ENCODE peak calls at places on chromosomes 4 and X, in six cellular contexts. One of them, this sample, is unnamed.

GRCh38 chr4:23902203-23902602 is 12.4 kb upstream of the PPARGC1A start:
- DNase-seq in GM12878: no peak
- DNase-seq in HepG2: no peak
- DNase-seq in K562: no peak
- DNase-seq in H1: no peak
- DNase-seq in HCT116: no peak
- DNase-seq in this sample: no peak

GRCh38 chrX:136856527-136856926 is 24.0 kb downstream of the RBMX start:
- DNase-seq in HCT116: no peak
- DNase-seq in H1: no peak
- DNase-seq in GM12878: peak; percentile 40
- DNase-seq in K562: no peak
- DNase-seq in HepG2: no peak
- DNase-seq in this sample: no peak

GRCh38 chr4:152784490-152785195 is 4.9 kb downstream of the ARFIP1 start:
- DNase-seq in HCT116: peak; percentile 45
- DNase-seq in H1: no peak
- DNase-seq in GM12878: no peak
- DNase-seq in HepG2: peak; percentile 5
- DNase-seq in K562: peak; percentile 12
- DNase-seq in this sample: peak; percentile 55

GRCh38 chr4:25767877-25768475 is 94.8 kb downstream of the SEL1L3 start:
- DNase-seq in HepG2: peak; percentile 62
- DNase-seq in K562: peak; percentile 66
- DNase-seq in HCT116: peak; percentile 37
- DNase-seq in GM12878: no peak
- DNase-seq in H1: no peak
- DNase-seq in this sample: peak; percentile 73

GRCh38 chr4:54716478-54717065 is 58.8 kb downstream of the KIT start:
- DNase-seq in HCT116: no peak
- DNase-seq in GM12878: no peak
- DNase-seq in H1: no peak
- DNase-seq in K562: no peak
- DNase-seq in HepG2: no peak
- DNase-seq in this sample: no peak

GRCh38 chr4:100428051-100428450 is 89.8 kb downstream of the EMCN start:
- DNase-seq in GM12878: no peak
- DNase-seq in H1: no peak
- DNase-seq in K562: no peak
- DNase-seq in HepG2: no peak
- DNase-seq in HCT116: peak; percentile 21
- DNase-seq in this sample: no peak

GRCh38 chr4:176789955-176790354 is 2.8 kb downstream of the VEGFC start:
- DNase-seq in K562: peak; percentile 3
- DNase-seq in H1: no peak
- DNase-seq in GM12878: no peak
- DNase-seq in HepG2: peak; percentile 31
- DNase-seq in HCT116: peak; percentile 23
- DNase-seq in this sample: peak; percentile 53

GRCh38 chrX:47499291-47499690 is 16.3 kb upstream of the ZNF41 start:
- DNase-seq in K562: no peak
- DNase-seq in H1: no peak
- DNase-seq in HCT116: no peak
- DNase-seq in GM12878: no peak
- DNase-seq in HepG2: no peak
- DNase-seq in this sample: no peak

GRCh38 chrX:19487520-19488200 is 27.6 kb downstream of the MAP3K15 start:
- DNase-seq in GM12878: no peak
- DNase-seq in H1: no peak
- DNase-seq in K562: no peak
- DNase-seq in HCT116: no peak
- DNase-seq in HepG2: no peak
- DNase-seq in this sample: no peak

GRCh38 chrX:102808336-102808735 is 87.8 kb downstream of the GPRASP3 start:
- DNase-seq in HepG2: no peak
- DNase-seq in GM12878: no peak
- DNase-seq in HCT116: no peak
- DNase-seq in H1: no peak
- DNase-seq in K562: no peak
- DNase-seq in this sample: no peak

GRCh38 chr4:2886622-2887021 is 43.0 kb downstream of the ADD1 start:
- DNase-seq in GM12878: no peak
- DNase-seq in K562: no peak
- DNase-seq in HCT116: no peak
- DNase-seq in H1: no peak
- DNase-seq in HepG2: no peak
- DNase-seq in this sample: peak; percentile 80

GRCh38 chrX:45070116-45071007 is 130.3 kb downstream of the DIPK2B start:
- DNase-seq in GM12878: peak; percentile 45
- DNase-seq in H1: no peak
- DNase-seq in HCT116: peak; percentile 24
- DNase-seq in K562: peak; percentile 58
- DNase-seq in HepG2: peak; percentile 12
- DNase-seq in this sample: peak; percentile 36

GRCh38 chr4:26074672-26075071 is 160.7 kb downstream of the SMIM20 start:
- DNase-seq in H1: no peak
- DNase-seq in K562: no peak
- DNase-seq in HCT116: no peak
- DNase-seq in HepG2: no peak
- DNase-seq in GM12878: peak; percentile 68
- DNase-seq in this sample: no peak

GRCh38 chr4:76558391-76559235 is 123.6 kb downstream of the SHROOM3 start:
- DNase-seq in K562: no peak
- DNase-seq in HepG2: no peak
- DNase-seq in GM12878: no peak
- DNase-seq in HCT116: no peak
- DNase-seq in H1: no peak
- DNase-seq in this sample: no peak

GRCh38 chr4:74408639-74409038 is 36.3 kb upstream of the AREG start:
- DNase-seq in H1: no peak
- DNase-seq in K562: peak; percentile 31
- DNase-seq in HCT116: no peak
- DNase-seq in GM12878: no peak
- DNase-seq in HepG2: no peak
- DNase-seq in this sample: no peak

GRCh38 chr4:56681158-56681848 is at the start of gene HOPX:
- DNase-seq in GM12878: peak; percentile 13
- DNase-seq in K562: no peak
- DNase-seq in HepG2: no peak
- DNase-seq in H1: no peak
- DNase-seq in HCT116: no peak
- DNase-seq in this sample: no peak

GRCh38 chrX:31545726-31546125 is 473.9 kb upstream of the FTHL17 start:
- DNase-seq in H1: no peak
- DNase-seq in HCT116: no peak
- DNase-seq in HepG2: no peak
- DNase-seq in K562: no peak
- DNase-seq in GM12878: no peak
- DNase-seq in this sample: no peak

GRCh38 chr4:126772662-126773061 is 860.1 kb upstream of the INTU start:
- DNase-seq in HepG2: no peak
- DNase-seq in HCT116: no peak
- DNase-seq in H1: no peak
- DNase-seq in GM12878: no peak
- DNase-seq in K562: no peak
- DNase-seq in this sample: no peak

GRCh38 chrX:1466232-1466661 is 13.5 kb upstream of the ASMTL start:
- DNase-seq in HCT116: no peak
- DNase-seq in GM12878: no peak
- DNase-seq in HepG2: no peak
- DNase-seq in H1: peak; percentile 43
- DNase-seq in K562: no peak
- DNase-seq in this sample: no peak

GRCh38 chr4:25810815-25811690 is 51.7 kb downstream of the SEL1L3 start:
- DNase-seq in K562: no peak
- DNase-seq in HepG2: peak; percentile 60
- DNase-seq in GM12878: no peak
- DNase-seq in HCT116: no peak
- DNase-seq in H1: no peak
- DNase-seq in this sample: no peak

GRCh38 chr4:721261-722171 is 15.9 kb downstream of the PCGF3 start:
- DNase-seq in GM12878: no peak
- DNase-seq in HepG2: no peak
- DNase-seq in K562: no peak
- DNase-seq in HCT116: no peak
- DNase-seq in H1: no peak
- DNase-seq in this sample: no peak

GRCh38 chr4:8110071-8110986 is 48.3 kb downstream of the ABLIM2 start:
- DNase-seq in HCT116: no peak
- DNase-seq in HepG2: peak; percentile 21
- DNase-seq in H1: peak; percentile 86
- DNase-seq in GM12878: no peak
- DNase-seq in K562: peak; percentile 37
- DNase-seq in this sample: no peak

GRCh38 chr4:151215295-151215694 is 61.7 kb upstream of the PRSS48 start:
- DNase-seq in GM12878: no peak
- DNase-seq in HepG2: no peak
- DNase-seq in K562: peak; percentile 16
- DNase-seq in HCT116: no peak
- DNase-seq in H1: no peak
- DNase-seq in this sample: no peak

GRCh38 chrX:37580080-37580479 is 8.6 kb downstream of the LANCL3 start:
- DNase-seq in GM12878: no peak
- DNase-seq in K562: no peak
- DNase-seq in HCT116: no peak
- DNase-seq in H1: no peak
- DNase-seq in HepG2: no peak
- DNase-seq in this sample: no peak

GRCh38 chrX:41265615-41266014 is 68.3 kb upstream of the DDX3X start:
- DNase-seq in HCT116: no peak
- DNase-seq in HepG2: no peak
- DNase-seq in GM12878: no peak
- DNase-seq in K562: peak; percentile 18
- DNase-seq in H1: no peak
- DNase-seq in this sample: no peak

GRCh38 chrX:109848451-109849050 is 115.5 kb upstream of the ACSL4 start:
- DNase-seq in K562: peak; percentile 49
- DNase-seq in GM12878: no peak
- DNase-seq in HepG2: peak; percentile 66
- DNase-seq in H1: no peak
- DNase-seq in HCT116: no peak
- DNase-seq in this sample: peak; percentile 12

GRCh38 chr4:142452132-142452855 is 393.8 kb downstream of the INPP4B start:
- DNase-seq in K562: no peak
- DNase-seq in HepG2: no peak
- DNase-seq in H1: no peak
- DNase-seq in HCT116: no peak
- DNase-seq in GM12878: no peak
- DNase-seq in this sample: no peak

GRCh38 chr4:13920111-13920875 is 292.8 kb upstream of the BOD1L1 start:
- DNase-seq in HepG2: no peak
- DNase-seq in H1: no peak
- DNase-seq in GM12878: no peak
- DNase-seq in K562: no peak
- DNase-seq in HCT116: no peak
- DNase-seq in this sample: no peak

GRCh38 chrX:150869450-150869849 is 29.0 kb downstream of the CD99L2 start:
- DNase-seq in HCT116: no peak
- DNase-seq in HepG2: no peak
- DNase-seq in GM12878: no peak
- DNase-seq in H1: no peak
- DNase-seq in K562: no peak
- DNase-seq in this sample: no peak
- TF ChIP-seq YY1 in HCT116: no peak
- TF ChIP-seq YY1 in HepG2: no peak
- TF ChIP-seq YY1 in GM12878: no peak
- TF ChIP-seq YY1 in H1: no peak
- TF ChIP-seq YY1 in K562: no peak
- TF ChIP-seq YY1 in this sample: no peak

GRCh38 chrX:53074987-53075386 is 7.2 kb upstream of the TSPYL2 start:
- DNase-seq in GM12878: no peak
- DNase-seq in H1: no peak
- DNase-seq in K562: peak; percentile 47
- DNase-seq in HCT116: no peak
- DNase-seq in HepG2: no peak
- DNase-seq in this sample: no peak

GRCh38 chrX:53071604-53072417 is 10.4 kb upstream of the TSPYL2 start:
- DNase-seq in K562: peak; percentile 81
- DNase-seq in HCT116: peak; percentile 50
- DNase-seq in GM12878: peak; percentile 46
- DNase-seq in H1: no peak
- DNase-seq in HepG2: peak; percentile 57
- DNase-seq in this sample: peak; percentile 68

GRCh38 chrX:53073115-53073581 is 9.0 kb upstream of the TSPYL2 start:
- DNase-seq in HCT116: peak; percentile 21
- DNase-seq in K562: no peak
- DNase-seq in H1: no peak
- DNase-seq in GM12878: no peak
- DNase-seq in HepG2: no peak
- DNase-seq in this sample: no peak

GRCh38 chrX:53071064-53071463 is 11.1 kb upstream of the TSPYL2 start:
- DNase-seq in K562: no peak
- DNase-seq in GM12878: no peak
- DNase-seq in H1: no peak
- DNase-seq in HepG2: no peak
- DNase-seq in HCT116: no peak
- DNase-seq in this sample: no peak

DNA sequence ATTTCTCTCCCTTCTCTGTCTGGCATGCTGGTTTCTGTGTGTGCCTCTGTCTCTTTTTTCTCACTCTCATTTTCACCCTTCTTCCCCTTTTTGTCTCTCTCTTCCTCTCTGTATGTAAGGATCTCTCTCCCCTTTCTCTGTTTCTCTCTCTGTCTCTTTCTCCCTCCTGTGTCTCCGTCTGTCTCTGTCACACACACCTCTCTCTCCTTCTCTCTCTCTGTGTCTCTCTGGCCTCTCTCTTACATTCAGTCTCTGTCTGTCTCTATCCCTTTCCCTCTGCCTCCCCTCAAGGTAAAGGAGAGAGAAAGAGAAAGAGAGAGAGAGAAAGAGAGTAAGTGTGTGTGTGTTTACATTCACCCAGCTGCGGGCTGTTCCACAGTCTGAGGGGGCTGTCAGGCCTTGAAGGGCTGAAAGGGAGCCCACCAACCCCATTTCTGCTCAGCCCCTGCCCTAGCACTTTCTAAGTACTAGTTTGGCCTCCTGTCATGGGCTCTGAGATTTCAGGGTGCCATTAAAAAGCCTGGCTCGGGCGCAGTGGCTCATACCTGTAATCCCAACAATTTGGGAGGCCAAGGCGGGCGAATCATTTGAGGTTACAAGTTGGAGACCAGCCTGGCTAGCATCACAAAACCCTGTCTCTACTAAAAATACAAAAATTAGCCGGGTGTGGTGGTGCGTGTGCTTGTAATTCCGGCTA is 9.6 kb upstream of the TSPYL2 start:
- DNase-seq in HepG2: no peak
- DNase-seq in K562: no peak
- DNase-seq in H1: no peak
- DNase-seq in HCT116: no peak
- DNase-seq in GM12878: no peak
- DNase-seq in this sample: no peak
- H2AFZ ChIP-seq in HepG2: peak overlapping the region; percentile 6
- H2AFZ ChIP-seq in K562: peak overlapping the region; percentile 93
- H2AFZ ChIP-seq in H1: no peak overlapping the region
- H2AFZ ChIP-seq in HCT116: no peak overlapping the region
- H2AFZ ChIP-seq in GM12878: peak overlapping the region; percentile 47
- H2AFZ ChIP-seq in this sample: no peak overlapping the region

GRCh38 chr4:21276046-21276445 is 575.8 kb downstream of the PACRGL start:
- DNase-seq in K562: no peak
- DNase-seq in H1: no peak
- DNase-seq in GM12878: no peak
- DNase-seq in HCT116: no peak
- DNase-seq in HepG2: no peak
- DNase-seq in this sample: no peak
- TF ChIP-seq YY1 in K562: no peak
- TF ChIP-seq YY1 in H1: no peak
- TF ChIP-seq YY1 in GM12878: no peak
- TF ChIP-seq YY1 in HCT116: no peak
- TF ChIP-seq YY1 in HepG2: no peak
- TF ChIP-seq YY1 in this sample: no peak

GRCh38 chr4:72975488-72975784 is 94.1 kb downstream of the COX18 start:
- DNase-seq in HCT116: no peak
- DNase-seq in K562: no peak
- DNase-seq in HepG2: no peak
- DNase-seq in GM12878: no peak
- DNase-seq in H1: no peak
- DNase-seq in this sample: no peak
- H2AFZ ChIP-seq in HCT116: no peak overlapping the region
- H2AFZ ChIP-seq in K562: no peak overlapping the region
- H2AFZ ChIP-seq in HepG2: no peak overlapping the region
- H2AFZ ChIP-seq in GM12878: no peak overlapping the region
- H2AFZ ChIP-seq in H1: no peak overlapping the region
- H2AFZ ChIP-seq in this sample: peak overlapping the region; percentile 25